ENCODE peak calls at places on chromosomes 2 and 18, in six cellular contexts. One of them, this sample, is unnamed.

GRCh38 chr2:74321737-74322136 is 21.5 kb downstream of the SLC4A5 start:
- DNase-seq in germinal center: no peak
- DNase-seq in prostate gland: no peak
- DNase-seq in stimulated activated CD8-positive, alpha-beta memory T cell treated with anti-CD3 and anti-CD28 coated beads, Interleukin-4, amount 100 ng/mL, for 4 hours: no peak
- DNase-seq in activated effector memory CD4-positive, alpha-beta T cell treated with Interleukin-2 at 50 U/mL for 16 hours: no peak
- DNase-seq in HCEC 1CT: no peak
- DNase-seq in this sample: no peak

GRCh38 chr2:37472959-37473358 is 128.5 kb downstream of the QPCT start:
- DNase-seq in germinal center: no peak
- DNase-seq in stimulated activated CD8-positive, alpha-beta memory T cell treated with anti-CD3 and anti-CD28 coated beads, Interleukin-4, amount 100 ng/mL, for 4 hours: no peak
- DNase-seq in prostate gland: peak
- DNase-seq in activated effector memory CD4-positive, alpha-beta T cell treated with Interleukin-2 at 50 U/mL for 16 hours: no peak
- DNase-seq in HCEC 1CT: peak
- DNase-seq in this sample: no peak

GRCh38 chr18:56019908-56020307 is 431.9 kb upstream of the TCF4 start:
- DNase-seq in prostate gland: no peak
- DNase-seq in activated effector memory CD4-positive, alpha-beta T cell treated with Interleukin-2 at 50 U/mL for 16 hours: no peak
- DNase-seq in HCEC 1CT: no peak
- DNase-seq in germinal center: no peak
- DNase-seq in stimulated activated CD8-positive, alpha-beta memory T cell treated with anti-CD3 and anti-CD28 coated beads, Interleukin-4, amount 100 ng/mL, for 4 hours: no peak
- DNase-seq in this sample: no peak

GRCh38 chr2:215870986-215871385 is 142.4 kb downstream of the MREG start:
- DNase-seq in activated effector memory CD4-positive, alpha-beta T cell treated with Interleukin-2 at 50 U/mL for 16 hours: no peak
- DNase-seq in prostate gland: no peak
- DNase-seq in germinal center: no peak
- DNase-seq in stimulated activated CD8-positive, alpha-beta memory T cell treated with anti-CD3 and anti-CD28 coated beads, Interleukin-4, amount 100 ng/mL, for 4 hours: no peak
- DNase-seq in HCEC 1CT: peak
- DNase-seq in this sample: no peak

GRCh38 chr2:164810843-164811242 is 30.8 kb downstream of the COBLL1 start:
- DNase-seq in activated effector memory CD4-positive, alpha-beta T cell treated with Interleukin-2 at 50 U/mL for 16 hours: no peak
- DNase-seq in prostate gland: no peak
- DNase-seq in HCEC 1CT: peak
- DNase-seq in germinal center: no peak
- DNase-seq in stimulated activated CD8-positive, alpha-beta memory T cell treated with anti-CD3 and anti-CD28 coated beads, Interleukin-4, amount 100 ng/mL, for 4 hours: no peak
- DNase-seq in this sample: no peak

GRCh38 chr2:69754633-69755032 is 12.7 kb downstream of the ANXA4 start:
- DNase-seq in germinal center: no peak
- DNase-seq in stimulated activated CD8-positive, alpha-beta memory T cell treated with anti-CD3 and anti-CD28 coated beads, Interleukin-4, amount 100 ng/mL, for 4 hours: no peak
- DNase-seq in HCEC 1CT: no peak
- DNase-seq in prostate gland: no peak
- DNase-seq in activated effector memory CD4-positive, alpha-beta T cell treated with Interleukin-2 at 50 U/mL for 16 hours: no peak
- DNase-seq in this sample: no peak

GRCh38 chr2:23861952-23862351 is 65.0 kb downstream of the ATAD2B start:
- DNase-seq in activated effector memory CD4-positive, alpha-beta T cell treated with Interleukin-2 at 50 U/mL for 16 hours: no peak
- DNase-seq in prostate gland: no peak
- DNase-seq in HCEC 1CT: no peak
- DNase-seq in stimulated activated CD8-positive, alpha-beta memory T cell treated with anti-CD3 and anti-CD28 coated beads, Interleukin-4, amount 100 ng/mL, for 4 hours: no peak
- DNase-seq in germinal center: no peak
- DNase-seq in this sample: no peak

GRCh38 chr2:240601831-240602160 is 15.3 kb downstream of the CAPN10 start:
- DNase-seq in HCEC 1CT: no peak
- DNase-seq in prostate gland: no peak
- DNase-seq in stimulated activated CD8-positive, alpha-beta memory T cell treated with anti-CD3 and anti-CD28 coated beads, Interleukin-4, amount 100 ng/mL, for 4 hours: no peak
- DNase-seq in germinal center: no peak
- DNase-seq in activated effector memory CD4-positive, alpha-beta T cell treated with Interleukin-2 at 50 U/mL for 16 hours: no peak
- DNase-seq in this sample: no peak

GRCh38 chr2:224775638-224776037 is 59.5 kb upstream of the CCDC195 start:
- DNase-seq in prostate gland: no peak
- DNase-seq in HCEC 1CT: no peak
- DNase-seq in germinal center: no peak
- DNase-seq in stimulated activated CD8-positive, alpha-beta memory T cell treated with anti-CD3 and anti-CD28 coated beads, Interleukin-4, amount 100 ng/mL, for 4 hours: no peak
- DNase-seq in activated effector memory CD4-positive, alpha-beta T cell treated with Interleukin-2 at 50 U/mL for 16 hours: no peak
- DNase-seq in this sample: no peak

GRCh38 chr2:57490746-57491145 is 555.9 kb upstream of the VRK2 start:
- DNase-seq in prostate gland: no peak
- DNase-seq in activated effector memory CD4-positive, alpha-beta T cell treated with Interleukin-2 at 50 U/mL for 16 hours: no peak
- DNase-seq in HCEC 1CT: peak
- DNase-seq in stimulated activated CD8-positive, alpha-beta memory T cell treated with anti-CD3 and anti-CD28 coated beads, Interleukin-4, amount 100 ng/mL, for 4 hours: no peak
- DNase-seq in germinal center: no peak
- DNase-seq in this sample: no peak

GRCh38 chr18:7341581-7342337 is 110.9 kb downstream of the LRRC30 start:
- DNase-seq in HCEC 1CT: no peak
- DNase-seq in prostate gland: no peak
- DNase-seq in activated effector memory CD4-positive, alpha-beta T cell treated with Interleukin-2 at 50 U/mL for 16 hours: no peak
- DNase-seq in germinal center: no peak
- DNase-seq in stimulated activated CD8-positive, alpha-beta memory T cell treated with anti-CD3 and anti-CD28 coated beads, Interleukin-4, amount 100 ng/mL, for 4 hours: no peak
- DNase-seq in this sample: no peak

GRCh38 chr2:180696005-180696404 is 284.4 kb upstream of the UBE2E3 start:
- DNase-seq in stimulated activated CD8-positive, alpha-beta memory T cell treated with anti-CD3 and anti-CD28 coated beads, Interleukin-4, amount 100 ng/mL, for 4 hours: no peak
- DNase-seq in HCEC 1CT: no peak
- DNase-seq in activated effector memory CD4-positive, alpha-beta T cell treated with Interleukin-2 at 50 U/mL for 16 hours: no peak
- DNase-seq in germinal center: no peak
- DNase-seq in prostate gland: no peak
- DNase-seq in this sample: no peak

GRCh38 chr18:79609021-79609461 is 70.6 kb upstream of the CTDP1 start:
- DNase-seq in stimulated activated CD8-positive, alpha-beta memory T cell treated with anti-CD3 and anti-CD28 coated beads, Interleukin-4, amount 100 ng/mL, for 4 hours: no peak
- DNase-seq in prostate gland: no peak
- DNase-seq in germinal center: no peak
- DNase-seq in activated effector memory CD4-positive, alpha-beta T cell treated with Interleukin-2 at 50 U/mL for 16 hours: no peak
- DNase-seq in HCEC 1CT: no peak
- DNase-seq in this sample: no peak

GRCh38 chr2:170923799-170924198 is 5.3 kb upstream of the GORASP2 start:
- DNase-seq in activated effector memory CD4-positive, alpha-beta T cell treated with Interleukin-2 at 50 U/mL for 16 hours: no peak
- DNase-seq in germinal center: no peak
- DNase-seq in prostate gland: no peak
- DNase-seq in stimulated activated CD8-positive, alpha-beta memory T cell treated with anti-CD3 and anti-CD28 coated beads, Interleukin-4, amount 100 ng/mL, for 4 hours: no peak
- DNase-seq in HCEC 1CT: no peak
- DNase-seq in this sample: no peak

GRCh38 chr2:128646091-128646490 is 327.4 kb upstream of the HS6ST1 start:
- DNase-seq in stimulated activated CD8-positive, alpha-beta memory T cell treated with anti-CD3 and anti-CD28 coated beads, Interleukin-4, amount 100 ng/mL, for 4 hours: no peak
- DNase-seq in HCEC 1CT: no peak
- DNase-seq in germinal center: no peak
- DNase-seq in activated effector memory CD4-positive, alpha-beta T cell treated with Interleukin-2 at 50 U/mL for 16 hours: no peak
- DNase-seq in prostate gland: no peak
- DNase-seq in this sample: no peak

GRCh38 chr18:50579061-50579774 is 19.3 kb downstream of the MAPK4 start:
- DNase-seq in stimulated activated CD8-positive, alpha-beta memory T cell treated with anti-CD3 and anti-CD28 coated beads, Interleukin-4, amount 100 ng/mL, for 4 hours: no peak
- DNase-seq in prostate gland: no peak
- DNase-seq in HCEC 1CT: no peak
- DNase-seq in germinal center: no peak
- DNase-seq in activated effector memory CD4-positive, alpha-beta T cell treated with Interleukin-2 at 50 U/mL for 16 hours: no peak
- DNase-seq in this sample: no peak

GRCh38 chr18:58769321-58769720 is 95.4 kb upstream of the ZNF532 start:
- DNase-seq in HCEC 1CT: no peak
- DNase-seq in germinal center: no peak
- DNase-seq in prostate gland: no peak
- DNase-seq in activated effector memory CD4-positive, alpha-beta T cell treated with Interleukin-2 at 50 U/mL for 16 hours: no peak
- DNase-seq in stimulated activated CD8-positive, alpha-beta memory T cell treated with anti-CD3 and anti-CD28 coated beads, Interleukin-4, amount 100 ng/mL, for 4 hours: no peak
- DNase-seq in this sample: no peak

GRCh38 chr2:183010112-183010511 is 28.1 kb downstream of the NCKAP1 start:
- DNase-seq in stimulated activated CD8-positive, alpha-beta memory T cell treated with anti-CD3 and anti-CD28 coated beads, Interleukin-4, amount 100 ng/mL, for 4 hours: no peak
- DNase-seq in prostate gland: no peak
- DNase-seq in germinal center: no peak
- DNase-seq in HCEC 1CT: peak
- DNase-seq in activated effector memory CD4-positive, alpha-beta T cell treated with Interleukin-2 at 50 U/mL for 16 hours: no peak
- DNase-seq in this sample: no peak

GRCh38 chr2:15042824-15043223 is 410.3 kb downstream of the LRATD1 start:
- DNase-seq in activated effector memory CD4-positive, alpha-beta T cell treated with Interleukin-2 at 50 U/mL for 16 hours: no peak
- DNase-seq in prostate gland: no peak
- DNase-seq in germinal center: no peak
- DNase-seq in stimulated activated CD8-positive, alpha-beta memory T cell treated with anti-CD3 and anti-CD28 coated beads, Interleukin-4, amount 100 ng/mL, for 4 hours: no peak
- DNase-seq in HCEC 1CT: peak
- DNase-seq in this sample: no peak

GRCh38 chr2:101736233-101736632 is 38.7 kb downstream of the MAP4K4 start:
- DNase-seq in HCEC 1CT: no peak
- DNase-seq in germinal center: no peak
- DNase-seq in activated effector memory CD4-positive, alpha-beta T cell treated with Interleukin-2 at 50 U/mL for 16 hours: no peak
- DNase-seq in prostate gland: no peak
- DNase-seq in stimulated activated CD8-positive, alpha-beta memory T cell treated with anti-CD3 and anti-CD28 coated beads, Interleukin-4, amount 100 ng/mL, for 4 hours: no peak
- DNase-seq in this sample: peak

This sample was measured in globus pallidus.